ENCODE peak calls at places on chromosome 13, in four cellular contexts. N, J, H and G are unnamed samples.

GRCh38 chr13:49560270-49561063 is 24.9 kb downstream of the RCBTB1 start:
- DNase-seq in H (peak), N (no peak), J (no peak), G (no peak)

GRCh38 chr13:114149774-114150740 is 17.6 kb upstream of the RASA3 start:
- DNase-seq in J (no peak), N (no peak), H (no peak), G (no peak)

GRCh38 chr13:46361535-46361934 is 25.5 kb downstream of the RUBCNL start:
- DNase-seq in J (no peak), N (no peak), H (peak), G (no peak)

GRCh38 chr13:110894086-110894485 is 20.8 kb downstream of the ANKRD10 start:
- DNase-seq in H (peak), J (no peak), N (no peak), G (no peak)

GRCh38 chr13:106486287-106486686 is 49.2 kb downstream of the EFNB2 start:
- DNase-seq in H (no peak), N (no peak), J (no peak), G (no peak)

GRCh38 chr13:69287050-69287698 is 820.5 kb upstream of the ATXN8OS start:
- DNase-seq in H (no peak), J (no peak), N (no peak), G (no peak)

GRCh38 chr13:57630661-57631606 is 610 bp upstream of the PCDH17 start:
- DNase-seq in N (no peak), J (no peak), H (peak), G (no peak)

GRCh38 chr13:67369895-67370660 is 139.9 kb upstream of the PCDH9 start:
- DNase-seq in H (peak), J (no peak), N (no peak), G (no peak)

GRCh38 chr13:21567714-21568113 is 36.3 kb downstream of the MICU2 start:
- DNase-seq in H (peak), J (no peak), N (no peak), G (no peak)

GRCh38 chr13:24254151-24254810 is 55.1 kb upstream of the C1QTNF9 start:
- DNase-seq in N (no peak), H (peak), J (peak), G (peak)

GRCh38 chr13:76389321-76389720 is 496.9 kb downstream of the KCTD12 start:
- DNase-seq in N (no peak), H (peak), J (no peak), G (no peak)

GRCh38 chr13:100234524-100235136 is 145.7 kb downstream of the PCCA start:
- DNase-seq in J (no peak), N (no peak), H (no peak), G (no peak)

GRCh38 chr13:50745542-50745941 is 98.0 kb downstream of the DLEU7 start:
- DNase-seq in N (no peak), H (no peak), J (no peak), G (no peak)

GRCh38 chr13:99955747-99956472 is 15.7 kb downstream of the ZIC5 start:
- DNase-seq in H (no peak), J (no peak), N (peak), G (no peak)

GRCh38 chr13:98173431-98173921 is 3.6 kb downstream of the RNF113B start:
- DNase-seq in H (peak), N (no peak), J (no peak), G (no peak)

GRCh38 chr13:41056996-41057711 is 4.2 kb upstream of the WBP4 start:
- DNase-seq in N (no peak), H (no peak), J (no peak), G (no peak)

GRCh38 chr13:34346626-34347025 is 528.7 kb downstream of the RFC3 start:
- DNase-seq in N (no peak), J (no peak), H (no peak), G (no peak)

GRCh38 chr13:114256547-114256946 is 21.9 kb downstream of the CDC16 start:
- DNase-seq in H (no peak), N (no peak), J (no peak), G (no peak)

GRCh38 chr13:68176486-68176885 is 946.4 kb upstream of the PCDH9 start:
- DNase-seq in J (no peak), N (no peak), H (peak), G (no peak)

GRCh38 chr13:100944791-100945345 is 270.3 kb upstream of the TMTC4 start:
- DNase-seq in N (no peak), J (no peak), H (no peak), G (no peak)

GRCh38 chr13:112711528-112712265 is 21.9 kb downstream of the ATP11A start:
- DNase-seq in N (peak), J (peak), H (peak), G (no peak)

GRCh38 chr13:62643799-62644484 is 1228.3 kb upstream of the PCDH20 start:
- DNase-seq in H (no peak), N (no peak), J (no peak), G (no peak)